ENCODE peak calls at places on chromosomes 16 and 17, in four cellular contexts. A is HCT116, B is MM.1S, Y is PC-9. F is an unnamed sample.

GRCh38 chr17:36937961-36938565 is 788 bp downstream of the LHX1 start:
- DNase-seq in A (no peak), B (no peak), Y (peak; percentile 53), F (peak; percentile 44)

GRCh38 chr17:79951361-79952264 is 84.1 kb downstream of the TBC1D16 start:
- DNase-seq in B (no peak), Y (no peak), A (no peak), F (peak; percentile 75)

GRCh38 chr16:50282010-50282538 is 15.7 kb downstream of the ADCY7 start:
- DNase-seq in B (peak; percentile 88), Y (no peak), A (no peak), F (no peak)

GRCh38 chr17:74567397-74567796 is at the start of gene CD300H:
- DNase-seq in B (no peak), Y (no peak), A (no peak), F (no peak)

GRCh38 chr16:81697321-81697885 is 81.7 kb upstream of the PLCG2 start:
- DNase-seq in A (peak; percentile 51), B (peak; percentile 31), Y (peak; percentile 58), F (peak; percentile 60)

GRCh38 chr16:70769131-70769530 is 31.8 kb downstream of the VAC14 start:
- DNase-seq in B (no peak), A (no peak), Y (no peak), F (no peak)

GRCh38 chr16:17369441-17369951 is 101.3 kb downstream of the XYLT1 start:
- DNase-seq in Y (no peak), A (no peak), B (peak; percentile 68), F (no peak)

GRCh38 chr16:81170824-81171223 is 67.7 kb upstream of the BCO1 start:
- DNase-seq in Y (no peak), A (no peak), B (no peak), F (peak; percentile 12)

GRCh38 chr17:7467498-7467897 is 11.9 kb downstream of the ZBTB4 start:
- DNase-seq in Y (no peak), B (no peak), A (no peak), F (no peak)

GRCh38 chr17:65039349-65039988 is 17.1 kb downstream of the GNA13 start:
- DNase-seq in B (peak; percentile 91), A (no peak), Y (peak; percentile 35), F (no peak)

GRCh38 chr16:21702259-21702658 is 38.5 kb downstream of the OTOA start:
- DNase-seq in Y (no peak), B (no peak), A (no peak), F (no peak)

GRCh38 chr17:80113033-80113484 is 11.7 kb downstream of the GAA start:
- DNase-seq in A (no peak), Y (no peak), B (no peak), F (no peak)

GRCh38 chr16:75138636-75139035 is 9.7 kb upstream of the ZFP1 start:
- DNase-seq in A (no peak), B (no peak), Y (no peak), F (peak; percentile 9)

GRCh38 chr16:69037373-69038160 is 67.9 kb upstream of the HAS3 start:
- DNase-seq in A (no peak), Y (no peak), B (no peak), F (no peak)

GRCh38 chr16:2224183-2224486 is 744 bp downstream of the E4F1 start:
- DNase-seq in A (no peak), Y (no peak), B (peak; percentile 49), F (no peak)

GRCh38 chr16:88799569-88800276 is 3.9 kb upstream of the CDT1 start:
- DNase-seq in Y (no peak), A (no peak), B (peak; percentile 63), F (no peak)

GRCh38 chr17:72560303-72561247 is 439.8 kb downstream of the SOX9 start:
- DNase-seq in B (peak; percentile 52), A (peak; percentile 61), Y (peak; percentile 46), F (peak; percentile 55)

GRCh38 chr16:51592013-51592501 is 441.0 kb upstream of the SALL1 start:
- DNase-seq in A (no peak), B (no peak), Y (no peak), F (no peak)

GRCh38 chr16:85302848-85303353 is 190.6 kb upstream of the CIBAR2 start:
- DNase-seq in A (no peak), Y (no peak), B (no peak), F (no peak)

GRCh38 chr16:83211711-83212110 is 584.9 kb downstream of the CDH13 start:
- DNase-seq in B (no peak), Y (no peak), A (no peak), F (no peak)

GRCh38 chr17:2023692-2024571 is 1.2 kb downstream of the RTN4RL1 start:
- DNase-seq in B (no peak), Y (peak; percentile 35), A (peak; percentile 59), F (peak; percentile 58)

DNA sequence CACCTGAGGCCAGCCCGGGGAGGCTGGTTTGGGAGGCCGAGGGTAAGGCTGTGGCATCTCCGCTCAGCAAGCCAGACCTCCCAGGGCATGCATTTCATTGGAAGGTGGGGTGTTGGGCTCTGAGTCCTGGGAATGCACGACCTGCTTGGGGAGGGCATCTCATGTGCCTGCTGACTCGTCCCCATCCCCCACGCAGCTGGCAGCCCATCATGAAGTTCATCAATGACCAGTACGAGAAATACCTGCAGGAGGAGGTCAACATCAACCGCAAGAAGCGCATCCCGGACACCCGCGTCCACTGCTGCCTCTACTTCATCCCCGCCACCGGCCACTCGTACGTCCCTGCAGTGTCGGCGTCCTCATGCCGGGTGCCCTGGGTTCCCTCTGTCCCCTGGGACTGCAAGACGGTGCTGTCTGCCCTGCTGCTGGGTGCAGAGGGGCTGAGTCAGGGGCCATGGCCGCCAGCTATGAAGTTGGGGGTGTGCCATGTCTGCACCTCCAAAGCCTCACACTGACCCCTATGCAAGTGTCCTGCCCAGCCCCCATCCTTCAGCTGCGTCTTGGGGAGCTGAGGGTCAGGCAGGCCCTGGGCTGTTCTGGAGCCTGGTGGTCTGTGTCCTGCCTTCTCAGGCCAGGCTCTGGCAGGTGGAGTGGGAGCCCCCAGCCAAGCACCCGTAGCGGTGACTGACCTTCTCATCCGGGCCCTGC is 347.9 kb downstream of the SEC14L1 start:
- DNase-seq in A (no peak), B (no peak), Y (no peak), F (no peak)
- H3K79me2 ChIP-seq in A (peaks cover 27% of the 10 kb centered on the region), B (peaks cover 27% of the 10 kb centered on the region), Y (no peaks in the 10 kb centered on the region), F (peaks cover 84% of the 10 kb centered on the region)

GRCh38 chr16:87044031-87044380 is 273.2 kb downstream of the C16orf95 start:
- DNase-seq in Y (no peak), A (no peak), B (no peak), F (no peak)
- H3K9me2 ChIP-seq in Y (no peaks in the 10 kb centered on the region), A (no peaks in the 10 kb centered on the region), B (no peaks in the 10 kb centered on the region), F (no peaks in the 10 kb centered on the region)

DNA sequence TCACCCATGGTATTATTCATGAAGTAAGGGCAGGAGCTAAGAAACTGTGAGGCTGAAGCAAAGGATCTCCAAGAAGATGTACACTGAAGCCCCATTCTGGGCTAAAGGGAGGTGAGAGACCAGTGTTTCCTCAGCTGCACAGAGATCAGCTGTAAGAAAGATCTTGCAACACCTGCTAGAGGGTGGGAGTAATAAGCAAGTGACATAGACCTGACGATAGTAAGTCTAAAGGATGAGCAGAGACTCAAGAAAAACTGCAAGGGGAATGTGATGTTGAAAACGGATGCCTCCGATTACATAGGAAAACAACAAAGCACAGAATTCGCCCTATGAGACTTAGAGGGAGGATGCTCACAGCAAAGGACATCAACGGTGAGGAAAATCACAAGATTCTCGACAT is at the start of gene OR4D2:
- DNase-seq in B (no peak), Y (no peak), A (no peak), F (no peak)
- H3K79me2 ChIP-seq in B (no peaks in the 10 kb centered on the region), Y (no peaks in the 10 kb centered on the region), A (no peaks in the 10 kb centered on the region), F (no peaks in the 10 kb centered on the region)

GRCh38 chr17:11744696-11745095 is 146.4 kb downstream of the DNAH9 start:
- DNase-seq in B (no peak), A (no peak), Y (no peak), F (no peak)

GRCh38 chr17:11747441-11747840 is 149.2 kb downstream of the DNAH9 start:
- DNase-seq in Y (no peak), B (no peak), A (no peak), F (no peak)

GRCh38 chr17:11739848-11740247 is 141.6 kb downstream of the DNAH9 start:
- DNase-seq in Y (no peak), B (no peak), A (no peak), F (no peak)

GRCh38 chr17:11738151-11738550 is 139.9 kb downstream of the DNAH9 start:
- DNase-seq in A (no peak), Y (no peak), B (peak; percentile 7), F (no peak)

DNA sequence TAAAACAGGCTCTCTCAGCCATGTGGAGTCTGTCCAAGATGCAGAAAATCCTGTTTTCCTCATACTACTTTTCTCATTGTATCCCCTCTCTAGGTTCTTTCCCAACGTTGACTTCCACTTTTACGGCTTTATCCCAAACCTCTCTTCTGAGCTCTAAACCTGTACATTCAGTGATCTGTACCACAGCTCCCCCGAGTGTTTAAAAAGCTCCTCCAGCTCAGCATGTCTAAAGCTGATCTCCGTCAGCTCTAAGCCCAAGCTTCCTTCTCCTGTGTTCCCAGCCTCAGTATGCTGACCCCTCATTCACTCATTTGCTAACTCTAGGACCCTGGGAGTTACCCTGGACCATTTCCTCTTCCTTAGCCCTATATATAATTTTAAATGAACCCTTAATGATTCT is 144.6 kb downstream of the DNAH9 start:
- DNase-seq in A (no peak), Y (no peak), B (no peak), F (no peak)
- H3K9me2 ChIP-seq in A (no peaks in the 10 kb centered on the region), Y (no peaks in the 10 kb centered on the region), B (no peaks in the 10 kb centered on the region), F (no peaks in the 10 kb centered on the region)

DNA sequence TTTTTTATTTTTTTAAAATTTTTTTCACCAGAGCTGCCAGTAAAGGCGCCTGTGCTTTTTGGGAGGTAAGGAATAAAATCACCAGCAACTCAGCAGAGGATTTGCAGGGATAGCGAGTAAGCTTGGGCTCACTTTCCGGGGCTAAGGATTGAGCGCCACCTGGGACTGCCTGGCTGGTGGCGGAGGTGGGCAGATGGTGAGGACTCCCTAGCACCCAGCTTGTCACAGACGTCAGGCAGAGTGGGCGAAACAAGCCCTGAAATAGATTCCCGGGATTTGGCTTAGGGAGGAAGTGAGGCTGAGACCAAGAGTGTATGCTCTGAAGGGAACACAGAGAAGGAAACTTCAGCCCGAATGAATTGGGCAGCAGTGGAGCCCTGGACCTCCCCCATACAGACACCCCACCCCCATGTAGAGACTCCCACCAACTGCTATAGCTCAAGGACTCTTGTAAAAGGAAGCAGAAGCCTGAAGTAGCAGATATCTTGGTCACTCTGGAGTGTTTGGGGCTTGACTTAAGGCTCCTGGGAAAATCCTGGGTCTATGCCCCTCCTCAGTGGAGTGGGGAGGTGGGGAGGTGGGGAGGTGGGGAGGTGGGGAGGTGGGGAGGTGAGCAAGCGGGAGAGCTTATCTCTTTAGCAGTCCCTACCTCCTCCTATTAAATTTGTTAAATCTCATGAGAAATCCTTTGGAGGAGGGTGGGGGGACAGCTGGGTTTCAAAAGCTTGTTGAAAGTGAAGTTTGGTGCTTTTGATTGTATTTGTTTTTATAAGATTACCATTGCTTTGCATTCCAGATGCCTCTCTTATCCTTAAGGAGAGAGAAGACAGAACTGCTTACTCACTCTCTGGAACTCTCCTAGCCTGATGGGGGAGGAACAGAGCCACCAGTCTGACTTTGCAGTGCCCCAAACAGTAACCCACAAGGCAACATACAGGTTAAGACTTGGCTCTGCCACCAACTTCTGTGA is 8.2 kb downstream of the ARL4D start:
- DNase-seq in B (no peak), Y (no peak), A (no peak), F (peak; percentile 77)
- H3K79me2 ChIP-seq in B (no peaks in the 10 kb centered on the region), Y (no peaks in the 10 kb centered on the region), A (no peaks in the 10 kb centered on the region), F (peaks cover 4% of the 10 kb centered on the region)